ENCODE peak calls at places on chromosomes 3 and 15, in four cellular contexts. M is GM23248, B is GM12892, H is M059J. E is an unnamed sample.

GRCh38 chr3:150000631-150001030 is 29.9 kb upstream of the PFN2 start:
- DNase-seq in M (peak; percentile 50), B (no peak), H (no peak), E (no peak)

GRCh38 chr15:71443538-71443937 is 328.3 kb downstream of the THSD4 start:
- DNase-seq in M (peak; percentile 66), B (no peak), H (peak; percentile 45), E (no peak)

GRCh38 chr3:42032693-42033349 is 58.3 kb upstream of the TRAK1 start:
- DNase-seq in M (peak; percentile 97), B (no peak), H (peak; percentile 93), E (peak; percentile 46)

GRCh38 chr15:64149424-64150235 is 1.9 kb upstream of the SNX22 start:
- DNase-seq in M (no peak), B (no peak), H (peak; percentile 61), E (no peak)

GRCh38 chr15:79874242-79874641 is 22.6 kb downstream of the MTHFS start:
- DNase-seq in M (no peak), B (no peak), H (peak; percentile 85), E (no peak)

GRCh38 chr15:57160823-57161560 is 215.3 kb upstream of the CGNL1 start:
- DNase-seq in M (peak; percentile 79), B (no peak), H (peak; percentile 22), E (no peak)

GRCh38 chr3:106728315-106728821 is 648.9 kb upstream of the CCDC54 start:
- DNase-seq in M (peak; percentile 97), B (no peak), H (peak; percentile 100), E (no peak)

GRCh38 chr3:108459225-108459624 is 51.2 kb downstream of the MYH15 start:
- DNase-seq in M (no peak), B (no peak), H (no peak), E (no peak)

GRCh38 chr3:161508852-161509477 is 12.4 kb downstream of the OTOL1 start:
- DNase-seq in M (peak; percentile 17), B (no peak), H (peak; percentile 14), E (no peak)

GRCh38 chr15:41161336-41161735 is 45.3 kb upstream of the INO80 start:
- DNase-seq in M (peak; percentile 46), B (no peak), H (peak; percentile 20), E (no peak)

GRCh38 chr3:190059242-190059590 is 61.5 kb downstream of the P3H2 start:
- DNase-seq in M (peak; percentile 81), B (no peak), H (peak; percentile 51), E (no peak)

GRCh38 chr3:49671291-49672288 is 2.6 kb upstream of the APEH start:
- DNase-seq in M (peak; percentile 79), B (peak; percentile 78), H (peak; percentile 52), E (no peak)

GRCh38 chr3:149214702-149215101 is 6.9 kb downstream of the CP start:
- DNase-seq in M (no peak), B (no peak), H (no peak), E (no peak)

GRCh38 chr15:62607643-62608042 is 434.9 kb upstream of the TPM1 start:
- DNase-seq in M (peak; percentile 87), B (no peak), H (peak; percentile 72), E (no peak)

GRCh38 chr3:63960048-63960711 is 48.0 kb upstream of the SCAANT1 start:
- DNase-seq in M (peak; percentile 85), B (no peak), H (peak; percentile 55), E (no peak)

GRCh38 chr3:185605566-185605965 is 19.5 kb downstream of the SENP2 start:
- DNase-seq in M (no peak), B (no peak), H (no peak), E (no peak)

GRCh38 chr15:64152507-64153387 is 1.2 kb downstream of the SNX22 start:
- DNase-seq in M (no peak), B (no peak), H (no peak), E (no peak)

GRCh38 chr3:69649713-69650419 is 89.4 kb upstream of the MITF start:
- DNase-seq in M (peak; percentile 49), B (no peak), H (no peak), E (no peak)

GRCh38 chr15:77075528-77075927 is 4.6 kb upstream of the TSPAN3 start:
- DNase-seq in M (peak; percentile 47), B (no peak), H (peak; percentile 86), E (no peak)

GRCh38 chr3:127574880-127575878 is 15.4 kb downstream of the TPRA1 start:
- DNase-seq in M (peak; percentile 92), B (peak; percentile 96), H (peak; percentile 88), E (peak; percentile 34)

GRCh38 chr3:77693147-77693546 is 653.2 kb downstream of the ROBO2 start:
- DNase-seq in M (no peak), B (no peak), H (no peak), E (no peak)

GRCh38 chr3:101036213-101036618 is 43.0 kb upstream of the ABI3BP start:
- DNase-seq in M (peak; percentile 94), B (no peak), H (peak; percentile 100), E (no peak)

GRCh38 chr3:58640700-58641372 is 25.7 kb downstream of the FAM3D start:
- DNase-seq in M (peak; percentile 85), B (peak; percentile 70), H (peak; percentile 61), E (peak; percentile 22)

GRCh38 chr15:27743078-27743477 is 356.0 kb downstream of the OCA2 start:
- DNase-seq in M (no peak), B (no peak), H (no peak), E (no peak)

GRCh38 chr15:27359586-27359985 is 388.6 kb downstream of the GABRG3 start:
- DNase-seq in M (no peak), B (no peak), H (no peak), E (no peak)

GRCh38 chr3:14511971-14512943 is 27.9 kb downstream of the GRIP2 start:
- DNase-seq in M (no peak), B (no peak), H (no peak), E (no peak)

GRCh38 chr15:73330206-73331051 is 38.3 kb downstream of the HCN4 start:
- DNase-seq in M (peak; percentile 17), B (no peak), H (no peak), E (no peak)

GRCh38 chr3:164498917-164499316 is 579.4 kb downstream of the SI start:
- DNase-seq in M (no peak), B (no peak), H (no peak), E (no peak)

GRCh38 chr3:168807426-168807825 is 711.7 kb upstream of the GOLIM4 start:
- DNase-seq in M (no peak), B (no peak), H (no peak), E (no peak)

GRCh38 chr15:60982249-60982932 is 246.7 kb downstream of the RORA start:
- DNase-seq in M (peak; percentile 54), B (no peak), H (no peak), E (no peak)

GRCh38 chr15:101446527-101447167 is 42.9 kb downstream of the PCSK6 start:
- DNase-seq in M (peak; percentile 30), B (no peak), H (peak; percentile 53), E (no peak)

GRCh38 chr3:195227871-195228270 is 43.1 kb downstream of the XXYLT1 start:
- DNase-seq in M (no peak), B (no peak), H (no peak), E (no peak)

GRCh38 chr15:79035111-79035601 is 55.4 kb downstream of the RASGRF1 start:
- DNase-seq in M (peak; percentile 29), B (no peak), H (no peak), E (no peak)

GRCh38 chr15:101207867-101208288 is 44.0 kb downstream of the CHSY1 start:
- DNase-seq in M (peak; percentile 85), B (no peak), H (peak; percentile 65), E (no peak)

GRCh38 chr15:70132148-70132547 is 34.4 kb upstream of the TLE3 start:
- DNase-seq in M (peak; percentile 79), B (no peak), H (no peak), E (no peak)

GRCh38 chr15:90259524-90259923 is 5.9 kb upstream of the NGRN start:
- DNase-seq in M (no peak), B (no peak), H (peak; percentile 20), E (no peak)

GRCh38 chr3:16803019-16803418 is 81.7 kb upstream of the PLCL2 start:
- DNase-seq in M (no peak), B (no peak), H (no peak), E (no peak)

GRCh38 chr3:31890007-31890406 is 91.1 kb downstream of the OSBPL10 start:
- DNase-seq in M (no peak), B (no peak), H (no peak), E (no peak)

GRCh38 chr3:42635111-42635510 is 18.4 kb upstream of the ZBTB47 start:
- DNase-seq in M (peak; percentile 55), B (no peak), H (peak; percentile 31), E (no peak)